ENCODE peak calls at places on chromosome 14, in seven cellular contexts. N is dorsolateral prefrontal cortex, R is stomach, C is mesothelial cell of epicardium, S is thoracic aorta, U is epithelial cell of esophagus, K is esophagus squamous epithelium. Z is an unnamed sample.

GRCh38 chr14:89681086-89682018 is 264.3 kb upstream of the FOXN3 start:
- DNase-seq in K (no peak), S (no peak), N (no peak), R (no peak), U (peak; percentile 9), C (no peak), Z (peak; percentile 42)

GRCh38 chr14:100604709-100605108 is 17.5 kb upstream of the BEGAIN start:
- DNase-seq in U (no peak), S (no peak), N (peak; percentile 44), R (no peak), K (no peak), C (no peak), Z (no peak)

GRCh38 chr14:89907655-89908054 is 46.9 kb downstream of the EFCAB11 start:
- DNase-seq in K (no peak), N (no peak), C (no peak), S (no peak), R (no peak), U (no peak), Z (no peak)

GRCh38 chr14:31898835-31899528 is 178.1 kb upstream of the ARHGAP5 start:
- DNase-seq in U (peak; percentile 55), R (no peak), N (no peak), C (no peak), K (no peak), S (no peak), Z (no peak)

GRCh38 chr14:33933386-33933934 is 17.4 kb downstream of the EGLN3 start:
- DNase-seq in K (no peak), U (no peak), R (no peak), N (no peak), C (no peak), S (no peak), Z (no peak)

GRCh38 chr14:39339003-39339402 is 93.2 kb downstream of the FBXO33 start:
- DNase-seq in S (no peak), C (no peak), U (no peak), N (no peak), R (peak; percentile 68), K (no peak), Z (no peak)

GRCh38 chr14:26984318-26985177 is 386.7 kb upstream of the NOVA1 start:
- DNase-seq in C (peak; percentile 55), S (no peak), U (peak; percentile 61), R (peak; percentile 62), K (no peak), N (no peak), Z (no peak)

GRCh38 chr14:92507174-92507768 is 6.3 kb upstream of the RIN3 start:
- DNase-seq in N (peak; percentile 43), U (peak; percentile 34), S (no peak), K (no peak), R (no peak), C (no peak), Z (peak; percentile 27)

GRCh38 chr14:83838221-83838620 is 1691.7 kb upstream of the FLRT2 start:
- DNase-seq in U (no peak), C (no peak), R (no peak), S (no peak), K (no peak), N (no peak), Z (no peak)

GRCh38 chr14:77853919-77854318 is 54.0 kb downstream of the ADCK1 start:
- DNase-seq in R (no peak), C (no peak), N (no peak), K (no peak), U (no peak), S (no peak), Z (no peak)

GRCh38 chr14:90491221-90491867 is 94.5 kb downstream of the CALM1 start:
- DNase-seq in C (peak; percentile 50), N (peak; percentile 93), S (peak; percentile 68), U (no peak), K (no peak), R (no peak), Z (no peak)

GRCh38 chr14:90624732-90625444 is 191.3 kb downstream of the TTC7B start:
- DNase-seq in U (peak; percentile 60), R (no peak), S (no peak), C (peak; percentile 57), K (no peak), N (no peak), Z (no peak)

GRCh38 chr14:64303471-64303917 is 9.3 kb upstream of the ESR2 start:
- DNase-seq in S (no peak), K (no peak), U (peak; percentile 63), R (no peak), N (no peak), C (no peak), Z (peak; percentile 70)

GRCh38 chr14:93716002-93716401 is 72.3 kb downstream of the PRIMA1 start:
- DNase-seq in C (no peak), N (no peak), S (no peak), K (no peak), R (no peak), U (no peak), Z (no peak)

GRCh38 chr14:101122114-101122854 is 218.8 kb upstream of the RTL1 start:
- DNase-seq in R (peak; percentile 11), N (no peak), C (peak; percentile 24), U (no peak), K (no peak), S (no peak), Z (no peak)

GRCh38 chr14:68919129-68919927 is 59.8 kb downstream of the ACTN1 start:
- DNase-seq in C (no peak), R (no peak), N (no peak), U (no peak), S (no peak), K (no peak), Z (no peak)

GRCh38 chr14:73236157-73236556 is 1.1 kb upstream of the PAPLN start:
- DNase-seq in R (no peak), K (no peak), S (no peak), U (no peak), N (no peak), C (no peak), Z (no peak)

GRCh38 chr14:21068521-21069387 is 1.4 kb upstream of the ARHGEF40 start:
- DNase-seq in K (no peak), C (peak; percentile 58), R (peak; percentile 63), S (peak; percentile 45), N (no peak), U (peak; percentile 70), Z (peak; percentile 78)

GRCh38 chr14:71550367-71550766 is 381.9 kb upstream of the RGS6 start:
- DNase-seq in U (no peak), N (no peak), K (no peak), R (no peak), C (no peak), S (no peak), Z (peak; percentile 18)

GRCh38 chr14:51581017-51581881 is 70.5 kb upstream of the FRMD6 start:
- DNase-seq in N (no peak), R (no peak), U (peak; percentile 71), C (no peak), S (no peak), K (no peak), Z (no peak)

GRCh38 chr14:50961606-50962259 is 17.4 kb upstream of the PYGL start:
- DNase-seq in C (no peak), N (no peak), K (no peak), U (peak; percentile 59), S (peak; percentile 31), R (no peak), Z (no peak)

GRCh38 chr14:71300474-71301359 is 393.5 kb downstream of the PCNX1 start:
- DNase-seq in C (no peak), K (no peak), S (no peak), R (no peak), N (no peak), U (no peak), Z (no peak)

GRCh38 chr14:21626491-21627230 is 8.1 kb downstream of the OR10G2 start:
- DNase-seq in K (no peak), S (no peak), R (no peak), U (peak; percentile 35), C (no peak), N (no peak), Z (no peak)

DNA sequence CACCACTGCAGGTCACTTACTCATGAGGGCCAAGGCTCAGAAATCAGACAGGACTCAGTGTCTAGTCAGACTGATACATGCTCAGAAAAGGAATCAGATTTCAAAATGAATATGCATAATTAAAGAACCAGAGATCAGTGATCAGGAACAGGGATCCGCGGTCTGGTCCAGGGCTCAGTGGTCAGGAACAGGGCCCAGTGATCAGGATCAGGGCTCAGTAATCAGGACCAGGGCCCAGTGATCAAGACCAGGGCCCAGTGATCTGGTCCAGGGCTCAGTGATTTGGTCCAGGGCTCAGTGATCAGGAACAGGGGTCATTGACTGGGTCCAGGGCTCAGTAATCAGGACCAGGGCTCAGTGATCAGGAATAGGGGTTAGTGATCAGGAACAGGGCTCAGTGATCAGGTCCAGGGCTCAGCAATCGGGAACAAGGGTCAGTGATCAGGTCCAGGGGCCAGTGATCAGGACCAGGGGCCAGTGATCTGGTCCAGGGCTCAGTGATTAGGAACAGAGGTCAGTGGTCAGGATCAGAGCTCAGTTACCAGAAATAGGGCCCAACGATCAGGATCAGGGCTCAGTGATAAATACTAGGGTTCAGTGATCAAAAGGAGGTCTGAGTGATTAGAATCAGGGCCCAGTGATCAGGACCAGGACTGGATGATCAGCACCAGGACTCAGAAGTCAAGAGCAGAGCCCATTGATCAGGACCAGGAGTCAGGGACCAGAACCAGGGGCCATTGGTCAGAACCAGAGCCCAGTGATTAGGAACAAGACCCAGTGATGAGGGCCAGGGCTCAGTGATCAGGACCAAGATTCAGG is 175.3 kb downstream of the TMEM121 start:
- DNase-seq in K (no peak), R (no peak), N (no peak), U (no peak), C (no peak), S (no peak), Z (peak; percentile 10)
- TF ChIP-seq CTCF in K (no peak), R (no peak), N (no peak), U (no peak), C (no peak), S (no peak), Z (no peak)

DNA sequence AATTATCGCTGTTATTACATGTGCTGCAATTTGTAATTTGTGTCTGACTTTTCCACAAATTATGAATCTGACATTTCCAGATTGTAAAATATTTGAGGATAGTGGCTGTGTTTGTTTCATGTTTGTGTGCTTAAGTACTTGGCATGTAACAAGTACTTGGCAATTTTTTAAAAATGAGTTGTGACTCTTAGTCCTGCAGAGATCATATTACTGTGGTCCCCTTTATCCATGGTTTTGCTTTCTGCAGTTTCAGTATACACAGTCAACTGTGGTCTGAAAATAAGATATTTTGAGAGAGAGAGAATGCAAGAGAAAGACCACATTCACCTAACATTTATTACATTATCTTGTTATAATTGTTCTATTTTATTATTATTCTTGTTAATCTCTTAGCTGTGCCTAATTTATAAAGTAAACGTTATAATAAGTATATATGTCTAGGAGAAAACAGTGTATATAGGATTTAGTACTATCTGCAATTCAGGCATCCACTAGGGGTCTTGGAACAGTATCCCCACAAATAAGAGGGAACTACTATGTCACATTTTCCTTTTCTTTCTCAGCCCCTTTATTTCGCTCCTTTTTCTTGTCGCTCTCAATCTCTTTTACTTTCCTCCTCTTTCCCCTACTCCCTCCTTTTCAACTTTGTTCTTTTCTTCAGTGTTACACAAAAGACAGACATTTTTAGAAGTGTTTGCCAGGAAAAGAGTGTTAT is 176.1 kb downstream of the FUT8 start:
- DNase-seq in N (no peak), K (no peak), C (no peak), R (no peak), U (no peak), S (no peak), Z (no peak)
- TF ChIP-seq CTCF in N (no peak), K (no peak), C (no peak), R (no peak), U (no peak), S (no peak), Z (no peak)

GRCh38 chr14:67674480-67675218 is at the start of gene VTI1B:
- DNase-seq in K (peak; percentile 26), U (peak; percentile 75), N (peak; percentile 84), R (peak; percentile 72), S (peak; percentile 13), C (peak; percentile 75), Z (peak; percentile 90)
- TF ChIP-seq CTCF in K (no peak), U (no peak), N (no peak), R (no peak), S (peak; percentile 11), C (no peak), Z (no peak)

GRCh38 chr14:53828820-53829219 is 127.8 kb downstream of the BMP4 start:
- DNase-seq in U (no peak), R (no peak), S (no peak), N (no peak), C (no peak), K (no peak), Z (no peak)
- TF ChIP-seq CTCF in U (no peak), R (no peak), S (no peak), N (no peak), C (no peak), K (no peak), Z (no peak)